ENCODE peak calls at places on chromosomes 16 and 17, in eight cellular contexts. One of them, this sample, is unnamed.

GRCh38 chr17:64507418-64507766 is 615 bp downstream of the CEP95 start:
- DNase-seq in prostate gland: peak; percentile 15
- DNase-seq in heart left ventricle: no peak
- DNase-seq in testis: no peak
- DNase-seq in uterus: peak; percentile 33
- DNase-seq in body of pancreas: no peak
- DNase-seq in IMR-90: peak; percentile 68
- DNase-seq in upper lobe of left lung: no peak
- DNase-seq in this sample: no peak

GRCh38 chr17:67200727-67201301 is 44.2 kb downstream of the HELZ start:
- DNase-seq in prostate gland: no peak
- DNase-seq in heart left ventricle: no peak
- DNase-seq in testis: no peak
- DNase-seq in uterus: no peak
- DNase-seq in body of pancreas: no peak
- DNase-seq in IMR-90: no peak
- DNase-seq in upper lobe of left lung: no peak
- DNase-seq in this sample: no peak

GRCh38 chr17:73485130-73485529 is 159.1 kb downstream of the SDK2 start:
- DNase-seq in prostate gland: no peak
- DNase-seq in heart left ventricle: no peak
- DNase-seq in testis: no peak
- DNase-seq in uterus: no peak
- DNase-seq in body of pancreas: no peak
- DNase-seq in IMR-90: no peak
- DNase-seq in upper lobe of left lung: no peak
- DNase-seq in this sample: no peak

GRCh38 chr17:47935961-47936360 is 5.4 kb upstream of the PNPO start:
- DNase-seq in prostate gland: no peak
- DNase-seq in heart left ventricle: no peak
- DNase-seq in testis: no peak
- DNase-seq in uterus: no peak
- DNase-seq in body of pancreas: no peak
- DNase-seq in IMR-90: peak; percentile 85
- DNase-seq in upper lobe of left lung: no peak
- DNase-seq in this sample: no peak

GRCh38 chr16:29321585-29321984 is 84.9 kb downstream of the NPIPB11 start:
- DNase-seq in prostate gland: no peak
- DNase-seq in heart left ventricle: no peak
- DNase-seq in testis: no peak
- DNase-seq in uterus: no peak
- DNase-seq in body of pancreas: no peak
- DNase-seq in IMR-90: no peak
- DNase-seq in upper lobe of left lung: no peak
- DNase-seq in this sample: no peak

GRCh38 chr16:11474617-11475291 is 112.0 kb downstream of the LITAF start:
- DNase-seq in prostate gland: no peak
- DNase-seq in heart left ventricle: no peak
- DNase-seq in testis: no peak
- DNase-seq in uterus: no peak
- DNase-seq in body of pancreas: peak; percentile 43
- DNase-seq in IMR-90: no peak
- DNase-seq in upper lobe of left lung: no peak
- DNase-seq in this sample: no peak

GRCh38 chr17:68871447-68871846 is 83.7 kb downstream of the ABCA8 start:
- DNase-seq in prostate gland: no peak
- DNase-seq in heart left ventricle: no peak
- DNase-seq in testis: no peak
- DNase-seq in uterus: no peak
- DNase-seq in body of pancreas: no peak
- DNase-seq in IMR-90: no peak
- DNase-seq in upper lobe of left lung: no peak
- DNase-seq in this sample: no peak

GRCh38 chr16:57319646-57320045 is 35.2 kb upstream of the PLLP start:
- DNase-seq in prostate gland: no peak
- DNase-seq in heart left ventricle: no peak
- DNase-seq in testis: no peak
- DNase-seq in uterus: no peak
- DNase-seq in body of pancreas: no peak
- DNase-seq in IMR-90: no peak
- DNase-seq in upper lobe of left lung: no peak
- DNase-seq in this sample: no peak

DNA sequence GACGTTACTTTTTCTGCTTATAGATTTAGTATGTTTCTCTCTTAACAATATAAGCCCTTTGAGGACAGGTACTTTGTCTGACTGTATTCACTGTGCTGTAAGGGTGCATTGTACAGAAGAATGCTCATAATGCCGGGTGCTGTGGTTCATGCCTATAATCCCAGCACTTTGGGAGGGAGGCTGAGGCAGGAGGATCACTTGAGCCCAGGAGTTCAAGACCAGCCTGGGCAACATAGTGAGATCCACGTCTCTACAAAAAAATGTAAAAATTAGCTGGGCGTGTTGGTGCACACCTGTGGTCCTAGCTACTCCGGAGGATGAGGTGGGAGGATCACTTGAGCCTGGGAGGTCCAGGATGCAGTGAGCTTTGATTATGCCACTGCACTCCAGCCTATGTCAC is 2.4 kb upstream of the NDE1 start:
- DNase-seq in prostate gland: no peak
- DNase-seq in heart left ventricle: no peak
- DNase-seq in testis: no peak
- DNase-seq in uterus: no peak
- DNase-seq in body of pancreas: no peak
- DNase-seq in IMR-90: no peak
- DNase-seq in upper lobe of left lung: no peak
- DNase-seq in this sample: no peak
- H3K4me1 ChIP-seq in prostate gland: no peaks in the 10 kb centered on the region
- H3K4me1 ChIP-seq in heart left ventricle: peaks cover 35% of the 10 kb centered on the region
- H3K4me1 ChIP-seq in testis: peaks cover 15% of the 10 kb centered on the region
- H3K4me1 ChIP-seq in uterus: no peaks in the 10 kb centered on the region
- H3K4me1 ChIP-seq in body of pancreas: peaks cover 14% of the 10 kb centered on the region
- H3K4me1 ChIP-seq in IMR-90: peaks cover 2% of the 10 kb centered on the region
- H3K4me1 ChIP-seq in upper lobe of left lung: peaks cover 26% of the 10 kb centered on the region
- H3K4me1 ChIP-seq in this sample: peaks cover 46% of the 10 kb centered on the region

DNA sequence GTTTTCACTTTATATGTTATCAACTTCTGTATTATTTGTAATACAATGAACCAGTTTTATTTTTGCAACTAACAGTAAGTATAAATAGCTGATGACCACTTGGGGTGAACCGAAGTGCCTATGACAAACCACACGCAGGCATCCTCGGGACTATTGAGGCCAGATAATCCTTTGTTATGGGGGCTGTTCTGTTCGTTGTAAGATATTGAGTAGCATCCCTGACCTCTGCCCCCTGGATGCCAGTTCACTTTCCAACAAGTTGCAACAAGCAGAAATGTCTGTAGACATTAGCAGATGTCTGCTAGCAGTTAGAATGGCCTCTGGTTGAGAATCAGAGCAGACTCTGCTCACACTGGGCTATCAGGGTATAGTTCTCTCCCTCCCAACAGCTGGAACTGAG is 277.0 kb downstream of the WWOX start:
- DNase-seq in prostate gland: no peak
- DNase-seq in heart left ventricle: no peak
- DNase-seq in testis: peak; percentile 22
- DNase-seq in uterus: no peak
- DNase-seq in body of pancreas: no peak
- DNase-seq in IMR-90: no peak
- DNase-seq in upper lobe of left lung: no peak
- DNase-seq in this sample: no peak
- TF ChIP-seq POLR2A in prostate gland: no peak
- TF ChIP-seq POLR2A in heart left ventricle: no peak
- TF ChIP-seq POLR2A in testis: no peak
- TF ChIP-seq POLR2A in uterus: no peak
- TF ChIP-seq POLR2A in body of pancreas: no peak
- TF ChIP-seq POLR2A in IMR-90: no peak
- TF ChIP-seq POLR2A in upper lobe of left lung: no peak
- TF ChIP-seq POLR2A in this sample: no peak

GRCh38 chr17:81396722-81397313 is 1.6 kb downstream of the BAHCC1 start:
- DNase-seq in prostate gland: no peak
- DNase-seq in heart left ventricle: no peak
- DNase-seq in testis: no peak
- DNase-seq in uterus: no peak
- DNase-seq in body of pancreas: no peak
- DNase-seq in IMR-90: no peak
- DNase-seq in upper lobe of left lung: peak; percentile 92
- DNase-seq in this sample: no peak

GRCh38 chr17:81398855-81399451 is 3.7 kb downstream of the BAHCC1 start:
- DNase-seq in prostate gland: no peak
- DNase-seq in heart left ventricle: no peak
- DNase-seq in testis: no peak
- DNase-seq in uterus: no peak
- DNase-seq in body of pancreas: no peak
- DNase-seq in IMR-90: no peak
- DNase-seq in upper lobe of left lung: peak; percentile 86
- DNase-seq in this sample: no peak

GRCh38 chr17:81396278-81396721 is 1.0 kb downstream of the BAHCC1 start:
- DNase-seq in prostate gland: no peak
- DNase-seq in heart left ventricle: no peak
- DNase-seq in testis: no peak
- DNase-seq in uterus: no peak
- DNase-seq in body of pancreas: no peak
- DNase-seq in IMR-90: no peak
- DNase-seq in upper lobe of left lung: peak; percentile 91
- DNase-seq in this sample: no peak

GRCh38 chr17:81398170-81398854 is 3.1 kb downstream of the BAHCC1 start:
- DNase-seq in prostate gland: no peak
- DNase-seq in heart left ventricle: no peak
- DNase-seq in testis: no peak
- DNase-seq in uterus: no peak
- DNase-seq in body of pancreas: no peak
- DNase-seq in IMR-90: peak; percentile 49
- DNase-seq in upper lobe of left lung: peak; percentile 88
- DNase-seq in this sample: no peak

GRCh38 chr17:81397314-81398169 is 2.3 kb downstream of the BAHCC1 start:
- DNase-seq in prostate gland: no peak
- DNase-seq in heart left ventricle: no peak
- DNase-seq in testis: no peak
- DNase-seq in uterus: no peak
- DNase-seq in body of pancreas: peak; percentile 60
- DNase-seq in IMR-90: peak; percentile 62
- DNase-seq in upper lobe of left lung: peak; percentile 88
- DNase-seq in this sample: no peak
- TF ChIP-seq CTCF in prostate gland: no peak
- TF ChIP-seq CTCF in heart left ventricle: no peak
- TF ChIP-seq CTCF in testis: no peak
- TF ChIP-seq CTCF in uterus: peak; percentile 20
- TF ChIP-seq CTCF in body of pancreas: no peak
- TF ChIP-seq CTCF in IMR-90: no peak
- TF ChIP-seq CTCF in upper lobe of left lung: no peak
- TF ChIP-seq CTCF in this sample: peak; percentile 23

DNA sequence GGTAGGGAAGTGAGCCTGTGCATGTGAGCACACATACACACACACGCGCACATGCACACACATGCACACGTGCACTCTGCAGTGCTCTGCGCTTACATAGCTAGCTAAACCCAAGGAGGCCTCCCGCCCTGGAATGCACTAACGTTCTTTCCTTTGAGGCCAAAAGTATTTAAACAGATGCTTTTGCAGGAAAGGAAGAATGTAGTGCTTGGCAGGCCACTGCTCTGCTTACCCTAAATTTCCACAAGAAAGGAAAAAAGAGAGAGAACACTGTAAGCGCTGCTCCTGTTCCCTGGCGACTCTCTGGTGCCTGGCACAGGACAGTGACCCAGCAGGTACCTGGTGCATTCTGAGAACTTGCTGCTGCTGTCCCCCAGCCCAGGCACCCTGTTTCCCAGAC is 31.3 kb upstream of the MRPS23 start:
- DNase-seq in prostate gland: no peak
- DNase-seq in heart left ventricle: no peak
- DNase-seq in testis: peak; percentile 49
- DNase-seq in uterus: no peak
- DNase-seq in body of pancreas: no peak
- DNase-seq in IMR-90: peak; percentile 89
- DNase-seq in upper lobe of left lung: no peak
- DNase-seq in this sample: no peak
- H3K4me1 ChIP-seq in prostate gland: peaks cover 10% of the 10 kb centered on the region
- H3K4me1 ChIP-seq in heart left ventricle: peaks cover 55% of the 10 kb centered on the region
- H3K4me1 ChIP-seq in testis: peaks cover 6% of the 10 kb centered on the region
- H3K4me1 ChIP-seq in uterus: peaks cover 4% of the 10 kb centered on the region
- H3K4me1 ChIP-seq in body of pancreas: peaks cover 38% of the 10 kb centered on the region
- H3K4me1 ChIP-seq in IMR-90: peaks cover 46% of the 10 kb centered on the region
- H3K4me1 ChIP-seq in upper lobe of left lung: peaks cover 4% of the 10 kb centered on the region
- H3K4me1 ChIP-seq in this sample: peaks cover 32% of the 10 kb centered on the region

GRCh38 chr17:45135192-45135977 is at the start of gene ACBD4:
- DNase-seq in prostate gland: peak; percentile 96
- DNase-seq in heart left ventricle: peak; percentile 95
- DNase-seq in testis: peak; percentile 98
- DNase-seq in uterus: peak; percentile 97
- DNase-seq in body of pancreas: peak; percentile 97
- DNase-seq in IMR-90: peak; percentile 97
- DNase-seq in upper lobe of left lung: peak; percentile 97
- DNase-seq in this sample: peak; percentile 86
- TF ChIP-seq POLR2A in prostate gland: peak; percentile 76
- TF ChIP-seq POLR2A in heart left ventricle: no peak
- TF ChIP-seq POLR2A in testis: no peak
- TF ChIP-seq POLR2A in uterus: peak; percentile 44
- TF ChIP-seq POLR2A in body of pancreas: peak; percentile 85
- TF ChIP-seq POLR2A in IMR-90: peak; percentile 47
- TF ChIP-seq POLR2A in upper lobe of left lung: peak; percentile 78
- TF ChIP-seq POLR2A in this sample: peak; percentile 68